ENCODE peak calls at places on chromosome 21, in five cellular contexts. One of them, this sample, is unnamed.
A peak's percentile ranks its signal among the peaks of the same experiment; 100 is the strongest.

GRCh38 chr21:34967509-34968289 is 81.4 kb downstream of the RUNX1 start:
- DNase-seq in stimulated activated CD4-positive, alpha-beta T cell treated with anti-CD3 and anti-CD28 coated beads, Interleukin-4, amount 100 ng/mL, for 4 hours: no peak
- DNase-seq in choroid plexus epithelial cell: no peak
- DNase-seq in HEK293T: no peak
- DNase-seq in activated T-cell treated with anti-CD3 and anti-CD28 coated beads, Interleukin-2, amount 50 U/mL, for 24 hours: peak; percentile 55
- DNase-seq in this sample: no peak

GRCh38 chr21:16305686-16306085 is 575.9 kb downstream of the USP25 start:
- DNase-seq in activated T-cell treated with anti-CD3 and anti-CD28 coated beads, Interleukin-2, amount 50 U/mL, for 24 hours: no peak
- DNase-seq in stimulated activated CD4-positive, alpha-beta T cell treated with anti-CD3 and anti-CD28 coated beads, Interleukin-4, amount 100 ng/mL, for 4 hours: no peak
- DNase-seq in choroid plexus epithelial cell: peak; percentile 77
- DNase-seq in HEK293T: no peak
- DNase-seq in this sample: no peak

GRCh38 chr21:29320021-29320420 is 21.3 kb downstream of the BACH1 start:
- DNase-seq in HEK293T: no peak
- DNase-seq in choroid plexus epithelial cell: no peak
- DNase-seq in activated T-cell treated with anti-CD3 and anti-CD28 coated beads, Interleukin-2, amount 50 U/mL, for 24 hours: no peak
- DNase-seq in stimulated activated CD4-positive, alpha-beta T cell treated with anti-CD3 and anti-CD28 coated beads, Interleukin-4, amount 100 ng/mL, for 4 hours: no peak
- DNase-seq in this sample: no peak

GRCh38 chr21:42256316-42256715 is 37.4 kb downstream of the ABCG1 start:
- DNase-seq in stimulated activated CD4-positive, alpha-beta T cell treated with anti-CD3 and anti-CD28 coated beads, Interleukin-4, amount 100 ng/mL, for 4 hours: no peak
- DNase-seq in HEK293T: no peak
- DNase-seq in activated T-cell treated with anti-CD3 and anti-CD28 coated beads, Interleukin-2, amount 50 U/mL, for 24 hours: no peak
- DNase-seq in choroid plexus epithelial cell: no peak
- DNase-seq in this sample: no peak

GRCh38 chr21:15688809-15689208 is 41.0 kb upstream of the USP25 start:
- DNase-seq in HEK293T: no peak
- DNase-seq in stimulated activated CD4-positive, alpha-beta T cell treated with anti-CD3 and anti-CD28 coated beads, Interleukin-4, amount 100 ng/mL, for 4 hours: no peak
- DNase-seq in choroid plexus epithelial cell: peak; percentile 69
- DNase-seq in activated T-cell treated with anti-CD3 and anti-CD28 coated beads, Interleukin-2, amount 50 U/mL, for 24 hours: no peak
- DNase-seq in this sample: no peak

GRCh38 chr21:16082038-16082816 is 352.4 kb downstream of the USP25 start:
- DNase-seq in stimulated activated CD4-positive, alpha-beta T cell treated with anti-CD3 and anti-CD28 coated beads, Interleukin-4, amount 100 ng/mL, for 4 hours: no peak
- DNase-seq in choroid plexus epithelial cell: peak; percentile 52
- DNase-seq in HEK293T: no peak
- DNase-seq in activated T-cell treated with anti-CD3 and anti-CD28 coated beads, Interleukin-2, amount 50 U/mL, for 24 hours: no peak
- DNase-seq in this sample: no peak

GRCh38 chr21:43266534-43266933 is 97.7 kb downstream of the CRYAA start:
- DNase-seq in choroid plexus epithelial cell: peak; percentile 78
- DNase-seq in HEK293T: no peak
- DNase-seq in activated T-cell treated with anti-CD3 and anti-CD28 coated beads, Interleukin-2, amount 50 U/mL, for 24 hours: no peak
- DNase-seq in stimulated activated CD4-positive, alpha-beta T cell treated with anti-CD3 and anti-CD28 coated beads, Interleukin-4, amount 100 ng/mL, for 4 hours: no peak
- DNase-seq in this sample: no peak

GRCh38 chr21:23624281-23624680 is 1983.0 kb downstream of the MRPL39 start:
- DNase-seq in choroid plexus epithelial cell: no peak
- DNase-seq in stimulated activated CD4-positive, alpha-beta T cell treated with anti-CD3 and anti-CD28 coated beads, Interleukin-4, amount 100 ng/mL, for 4 hours: no peak
- DNase-seq in HEK293T: no peak
- DNase-seq in activated T-cell treated with anti-CD3 and anti-CD28 coated beads, Interleukin-2, amount 50 U/mL, for 24 hours: no peak
- DNase-seq in this sample: no peak

GRCh38 chr21:46374761-46375389 is 50.9 kb downstream of the PCNT start:
- DNase-seq in stimulated activated CD4-positive, alpha-beta T cell treated with anti-CD3 and anti-CD28 coated beads, Interleukin-4, amount 100 ng/mL, for 4 hours: no peak
- DNase-seq in activated T-cell treated with anti-CD3 and anti-CD28 coated beads, Interleukin-2, amount 50 U/mL, for 24 hours: no peak
- DNase-seq in choroid plexus epithelial cell: no peak
- DNase-seq in HEK293T: no peak
- DNase-seq in this sample: no peak

GRCh38 chr21:37986751-37987399 is 70.6 kb upstream of the KCNJ6 start:
- DNase-seq in stimulated activated CD4-positive, alpha-beta T cell treated with anti-CD3 and anti-CD28 coated beads, Interleukin-4, amount 100 ng/mL, for 4 hours: no peak
- DNase-seq in choroid plexus epithelial cell: no peak
- DNase-seq in activated T-cell treated with anti-CD3 and anti-CD28 coated beads, Interleukin-2, amount 50 U/mL, for 24 hours: no peak
- DNase-seq in HEK293T: no peak
- DNase-seq in this sample: no peak

GRCh38 chr21:26966978-26967913 is at the start of gene ADAMTS5:
- DNase-seq in activated T-cell treated with anti-CD3 and anti-CD28 coated beads, Interleukin-2, amount 50 U/mL, for 24 hours: no peak
- DNase-seq in HEK293T: peak; percentile 59
- DNase-seq in stimulated activated CD4-positive, alpha-beta T cell treated with anti-CD3 and anti-CD28 coated beads, Interleukin-4, amount 100 ng/mL, for 4 hours: no peak
- DNase-seq in choroid plexus epithelial cell: peak; percentile 63
- DNase-seq in this sample: no peak

GRCh38 chr21:31667141-31667540 is 7.6 kb downstream of the SOD1 start:
- DNase-seq in activated T-cell treated with anti-CD3 and anti-CD28 coated beads, Interleukin-2, amount 50 U/mL, for 24 hours: no peak
- DNase-seq in choroid plexus epithelial cell: no peak
- DNase-seq in HEK293T: no peak
- DNase-seq in stimulated activated CD4-positive, alpha-beta T cell treated with anti-CD3 and anti-CD28 coated beads, Interleukin-4, amount 100 ng/mL, for 4 hours: no peak
- DNase-seq in this sample: no peak

GRCh38 chr21:45590246-45590725 is 48.0 kb upstream of the SLC19A1 start:
- DNase-seq in choroid plexus epithelial cell: peak; percentile 69
- DNase-seq in activated T-cell treated with anti-CD3 and anti-CD28 coated beads, Interleukin-2, amount 50 U/mL, for 24 hours: peak; percentile 83
- DNase-seq in HEK293T: peak; percentile 94
- DNase-seq in stimulated activated CD4-positive, alpha-beta T cell treated with anti-CD3 and anti-CD28 coated beads, Interleukin-4, amount 100 ng/mL, for 4 hours: peak; percentile 80
- DNase-seq in this sample: peak; percentile 91

GRCh38 chr21:15293251-15293650 is 228.5 kb upstream of the NRIP1 start:
- DNase-seq in HEK293T: peak; percentile 14
- DNase-seq in stimulated activated CD4-positive, alpha-beta T cell treated with anti-CD3 and anti-CD28 coated beads, Interleukin-4, amount 100 ng/mL, for 4 hours: no peak
- DNase-seq in activated T-cell treated with anti-CD3 and anti-CD28 coated beads, Interleukin-2, amount 50 U/mL, for 24 hours: no peak
- DNase-seq in choroid plexus epithelial cell: peak; percentile 93
- DNase-seq in this sample: no peak

GRCh38 chr21:38439957-38440356 is 58.3 kb downstream of the ERG start:
- DNase-seq in HEK293T: no peak
- DNase-seq in activated T-cell treated with anti-CD3 and anti-CD28 coated beads, Interleukin-2, amount 50 U/mL, for 24 hours: no peak
- DNase-seq in choroid plexus epithelial cell: no peak
- DNase-seq in stimulated activated CD4-positive, alpha-beta T cell treated with anti-CD3 and anti-CD28 coated beads, Interleukin-4, amount 100 ng/mL, for 4 hours: no peak
- DNase-seq in this sample: no peak

GRCh38 chr21:38289697-38290096 is 32.9 kb downstream of the KCNJ15 start:
- DNase-seq in choroid plexus epithelial cell: peak; percentile 99
- DNase-seq in HEK293T: no peak
- DNase-seq in activated T-cell treated with anti-CD3 and anti-CD28 coated beads, Interleukin-2, amount 50 U/mL, for 24 hours: no peak
- DNase-seq in stimulated activated CD4-positive, alpha-beta T cell treated with anti-CD3 and anti-CD28 coated beads, Interleukin-4, amount 100 ng/mL, for 4 hours: no peak
- DNase-seq in this sample: no peak

GRCh38 chr21:29187939-29188338 is 57.5 kb downstream of the MAP3K7CL start:
- DNase-seq in HEK293T: no peak
- DNase-seq in stimulated activated CD4-positive, alpha-beta T cell treated with anti-CD3 and anti-CD28 coated beads, Interleukin-4, amount 100 ng/mL, for 4 hours: no peak
- DNase-seq in choroid plexus epithelial cell: peak; percentile 92
- DNase-seq in activated T-cell treated with anti-CD3 and anti-CD28 coated beads, Interleukin-2, amount 50 U/mL, for 24 hours: no peak
- DNase-seq in this sample: no peak

GRCh38 chr21:25831300-25831699 is 96.5 kb downstream of the GABPA start:
- DNase-seq in choroid plexus epithelial cell: no peak
- DNase-seq in HEK293T: no peak
- DNase-seq in activated T-cell treated with anti-CD3 and anti-CD28 coated beads, Interleukin-2, amount 50 U/mL, for 24 hours: no peak
- DNase-seq in stimulated activated CD4-positive, alpha-beta T cell treated with anti-CD3 and anti-CD28 coated beads, Interleukin-4, amount 100 ng/mL, for 4 hours: no peak
- DNase-seq in this sample: no peak

GRCh38 chr21:36030581-36031189 is 29.6 kb downstream of the SETD4 start:
- DNase-seq in choroid plexus epithelial cell: no peak
- DNase-seq in HEK293T: no peak
- DNase-seq in activated T-cell treated with anti-CD3 and anti-CD28 coated beads, Interleukin-2, amount 50 U/mL, for 24 hours: no peak
- DNase-seq in stimulated activated CD4-positive, alpha-beta T cell treated with anti-CD3 and anti-CD28 coated beads, Interleukin-4, amount 100 ng/mL, for 4 hours: no peak
- DNase-seq in this sample: no peak

GRCh38 chr21:40886931-40887330 is 40.0 kb upstream of the DSCAM start:
- DNase-seq in HEK293T: no peak
- DNase-seq in stimulated activated CD4-positive, alpha-beta T cell treated with anti-CD3 and anti-CD28 coated beads, Interleukin-4, amount 100 ng/mL, for 4 hours: no peak
- DNase-seq in activated T-cell treated with anti-CD3 and anti-CD28 coated beads, Interleukin-2, amount 50 U/mL, for 24 hours: no peak
- DNase-seq in choroid plexus epithelial cell: no peak
- DNase-seq in this sample: no peak

GRCh38 chr21:44529503-44530125 is 10.4 kb downstream of the KRTAP10-1 start:
- DNase-seq in stimulated activated CD4-positive, alpha-beta T cell treated with anti-CD3 and anti-CD28 coated beads, Interleukin-4, amount 100 ng/mL, for 4 hours: no peak
- DNase-seq in choroid plexus epithelial cell: no peak
- DNase-seq in activated T-cell treated with anti-CD3 and anti-CD28 coated beads, Interleukin-2, amount 50 U/mL, for 24 hours: peak; percentile 7
- DNase-seq in HEK293T: no peak
- DNase-seq in this sample: peak; percentile 51

GRCh38 chr21:43864313-43864805 is 664 bp upstream of the AGPAT3 start:
- DNase-seq in activated T-cell treated with anti-CD3 and anti-CD28 coated beads, Interleukin-2, amount 50 U/mL, for 24 hours: peak; percentile 76
- DNase-seq in choroid plexus epithelial cell: no peak
- DNase-seq in stimulated activated CD4-positive, alpha-beta T cell treated with anti-CD3 and anti-CD28 coated beads, Interleukin-4, amount 100 ng/mL, for 4 hours: peak; percentile 51
- DNase-seq in HEK293T: no peak
- DNase-seq in this sample: peak; percentile 80

GRCh38 chr21:15967661-15968060 is 237.9 kb downstream of the USP25 start:
- DNase-seq in HEK293T: no peak
- DNase-seq in choroid plexus epithelial cell: peak; percentile 59
- DNase-seq in activated T-cell treated with anti-CD3 and anti-CD28 coated beads, Interleukin-2, amount 50 U/mL, for 24 hours: no peak
- DNase-seq in stimulated activated CD4-positive, alpha-beta T cell treated with anti-CD3 and anti-CD28 coated beads, Interleukin-4, amount 100 ng/mL, for 4 hours: no peak
- DNase-seq in this sample: no peak

GRCh38 chr21:45542667-45543370 is 579 bp upstream of the SLC19A1 start:
- DNase-seq in activated T-cell treated with anti-CD3 and anti-CD28 coated beads, Interleukin-2, amount 50 U/mL, for 24 hours: peak; percentile 63
- DNase-seq in stimulated activated CD4-positive, alpha-beta T cell treated with anti-CD3 and anti-CD28 coated beads, Interleukin-4, amount 100 ng/mL, for 4 hours: no peak
- DNase-seq in choroid plexus epithelial cell: no peak
- DNase-seq in HEK293T: no peak
- DNase-seq in this sample: peak; percentile 64

GRCh38 chr21:18253252-18253651 is 8.6 kb downstream of the CHODL start:
- DNase-seq in activated T-cell treated with anti-CD3 and anti-CD28 coated beads, Interleukin-2, amount 50 U/mL, for 24 hours: no peak
- DNase-seq in choroid plexus epithelial cell: no peak
- DNase-seq in stimulated activated CD4-positive, alpha-beta T cell treated with anti-CD3 and anti-CD28 coated beads, Interleukin-4, amount 100 ng/mL, for 4 hours: no peak
- DNase-seq in HEK293T: no peak
- DNase-seq in this sample: no peak

GRCh38 chr21:44267655-44268142 is 6.0 kb upstream of the DNMT3L start:
- DNase-seq in stimulated activated CD4-positive, alpha-beta T cell treated with anti-CD3 and anti-CD28 coated beads, Interleukin-4, amount 100 ng/mL, for 4 hours: no peak
- DNase-seq in activated T-cell treated with anti-CD3 and anti-CD28 coated beads, Interleukin-2, amount 50 U/mL, for 24 hours: no peak
- DNase-seq in HEK293T: no peak
- DNase-seq in choroid plexus epithelial cell: no peak
- DNase-seq in this sample: no peak

GRCh38 chr21:33302055-33302454 is 22.7 kb upstream of the IFNAR1 start:
- DNase-seq in stimulated activated CD4-positive, alpha-beta T cell treated with anti-CD3 and anti-CD28 coated beads, Interleukin-4, amount 100 ng/mL, for 4 hours: no peak
- DNase-seq in HEK293T: no peak
- DNase-seq in choroid plexus epithelial cell: no peak
- DNase-seq in activated T-cell treated with anti-CD3 and anti-CD28 coated beads, Interleukin-2, amount 50 U/mL, for 24 hours: no peak
- DNase-seq in this sample: no peak

This sample was measured in activated effector memory CD4-positive, alpha-beta T cell treated with anti-CD3 and anti-CD28 coated beads, Interleukin-2, amount 50 U/mL, for 16 hours.